ENCODE peak calls at places on chromosomes 11 and 22, in five cellular contexts. I is progenitor cell of endocrine pancreas, P is A549, C is glutamatergic neuron, K is EL. Y is an unnamed sample.

GRCh38 chr11:64865286-64866172 is 12.9 kb downstream of the EHD1 start:
- DNase-seq in I (no peak), P (no peak), C (no peak), K (peak; percentile 91), Y (no peak)

GRCh38 chr11:74354036-74354435 is 42.6 kb upstream of the P4HA3 start:
- DNase-seq in I (no peak), P (no peak), C (no peak), K (no peak), Y (no peak)

GRCh38 chr22:20249797-20250354 is 18.2 kb downstream of the RTN4R start:
- DNase-seq in I (no peak), P (no peak), C (no peak), K (no peak), Y (no peak)

GRCh38 chr22:19884954-19885751 is 30.5 kb upstream of the GNB1L start:
- DNase-seq in I (no peak), P (no peak), C (no peak), K (no peak), Y (no peak)

GRCh38 chr11:86180415-86180814 is 64.1 kb upstream of the EED start:
- DNase-seq in I (no peak), P (no peak), C (no peak), K (no peak), Y (peak; percentile 64)

GRCh38 chr22:45871721-45872120 is 105.2 kb downstream of the WNT7B start:
- DNase-seq in I (no peak), P (no peak), C (no peak), K (no peak), Y (no peak)

GRCh38 chr11:30342736-30343166 is 19.8 kb downstream of the ARL14EP start:
- DNase-seq in I (no peak), P (no peak), C (no peak), K (no peak), Y (peak; percentile 33)

GRCh38 chr22:24247564-24248344 is 2.9 kb upstream of the GGT5 start:
- DNase-seq in I (peak; percentile 82), P (peak; percentile 93), C (peak; percentile 87), K (peak; percentile 93), Y (peak; percentile 73)

GRCh38 chr11:65384301-65384889 is 1.9 kb upstream of the SLC25A45 start:
- DNase-seq in I (no peak), P (no peak), C (no peak), K (peak; percentile 55), Y (peak; percentile 29)

GRCh38 chr11:73640567-73640966 is 5.8 kb upstream of the PLEKHB1 start:
- DNase-seq in I (no peak), P (no peak), C (no peak), K (no peak), Y (no peak)

GRCh38 chr11:848988-849824 is 6.6 kb downstream of the TSPAN4 start:
- DNase-seq in I (peak; percentile 60), P (no peak), C (peak; percentile 86), K (no peak), Y (no peak)